ENCODE peak calls at places on chromosomes 13 and 19, in four cellular contexts. W is skeletal muscle cell, Q is cardiac muscle cell, N is HCEC 1CT. J is an unnamed sample.

GRCh38 chr19:33064117-33064777 is 441 bp downstream of the RHPN2 start:
- DNase-seq in N (no peak), W (no peak), Q (peak; percentile 15), J (no peak)

GRCh38 chr13:104584481-104584880 is 1518.3 kb upstream of the SLC10A2 start:
- DNase-seq in N (no peak), Q (peak; percentile 9), W (peak; percentile 14), J (no peak)

GRCh38 chr19:35879770-35880317 is 11.5 kb downstream of the APLP1 start:
- DNase-seq in N (peak; percentile 90), W (peak; percentile 60), Q (peak; percentile 92), J (peak; percentile 47)

GRCh38 chr19:55344444-55344843 is 4.8 kb downstream of the KMT5C start:
- DNase-seq in Q (no peak), W (no peak), N (no peak), J (no peak)

GRCh38 chr19:383922-384800 is 24.8 kb downstream of the C2CD4C start:
- DNase-seq in Q (peak; percentile 30), N (no peak), W (no peak), J (no peak)

GRCh38 chr13:29508874-29509249 is 86.6 kb downstream of the SLC7A1 start:
- DNase-seq in N (no peak), Q (no peak), W (no peak), J (no peak)

GRCh38 chr19:57802269-57802668 is 12.4 kb downstream of the ZNF552 start:
- DNase-seq in W (no peak), Q (no peak), N (no peak), J (no peak)

GRCh38 chr19:1189419-1189818 is 15.4 kb upstream of the SBNO2 start:
- DNase-seq in Q (no peak), W (no peak), N (no peak), J (no peak)

GRCh38 chr13:109131698-109132257 is 502.4 kb downstream of the MYO16 start:
- DNase-seq in N (no peak), W (no peak), Q (peak; percentile 37), J (no peak)

GRCh38 chr13:38530492-38530891 is 156.4 kb upstream of the FREM2 start:
- DNase-seq in N (peak; percentile 42), Q (peak; percentile 48), W (no peak), J (peak; percentile 3)

GRCh38 chr19:5369962-5370367 is 29.4 kb upstream of the PTPRS start:
- DNase-seq in W (no peak), Q (peak; percentile 50), N (no peak), J (no peak)

GRCh38 chr19:7497292-7497691 is 8.5 kb upstream of the PEX11G start:
- DNase-seq in W (no peak), Q (no peak), N (no peak), J (no peak)

GRCh38 chr19:51602189-51602854 is 27.9 kb downstream of the SIGLEC5 start:
- DNase-seq in N (no peak), Q (no peak), W (no peak), J (no peak)

GRCh38 chr19:31332096-31332495 is 17.1 kb downstream of the TSHZ3 start:
- DNase-seq in N (peak; percentile 55), W (no peak), Q (no peak), J (no peak)

J was measured in astrocyte of the cerebellum.